ENCODE peak calls at places on chromosomes 2 and 18, in five cellular contexts. B is upper lobe of right lung, O is tibial artery, J is PC-9, Z is A549. T is an unnamed sample.
A peak's percentile ranks its signal among the peaks of the same experiment; 100 is the strongest.

GRCh38 chr2:61277756-61278155 is 115.8 kb downstream of the C2orf74 start:
- DNase-seq in J (no peak), O (no peak), B (no peak), Z (no peak), T (no peak)

GRCh38 chr2:36456227-36456788 is 100.7 kb downstream of the CRIM1 start:
- DNase-seq in O (peak; percentile 86), J (no peak), Z (no peak), B (peak; percentile 72), T (no peak)

GRCh38 chr2:57373530-57373929 is 673.1 kb upstream of the VRK2 start:
- DNase-seq in Z (peak; percentile 17), J (no peak), O (no peak), B (no peak), T (no peak)

GRCh38 chr2:1754461-1755170 is 10.3 kb upstream of the PXDN start:
- DNase-seq in O (peak; percentile 34), J (no peak), Z (no peak), B (no peak), T (no peak)

GRCh38 chr2:13605266-13605665 is 888.5 kb downstream of the TRIB2 start:
- DNase-seq in O (no peak), J (no peak), Z (no peak), B (no peak), T (no peak)

GRCh38 chr2:46979611-46980010 is 64.0 kb upstream of the MCFD2 start:
- DNase-seq in Z (no peak), O (no peak), B (no peak), J (no peak), T (no peak)

GRCh38 chr18:79121746-79122474 is 52.7 kb downstream of the ATP9B start:
- DNase-seq in J (no peak), O (no peak), B (no peak), Z (no peak), T (no peak)

GRCh38 chr2:237868631-237869356 is 9.4 kb downstream of the RAMP1 start:
- DNase-seq in O (no peak), J (no peak), B (no peak), Z (no peak), T (no peak)

GRCh38 chr2:160368988-160369935 is 124.3 kb downstream of the RBMS1 start:
- DNase-seq in J (no peak), Z (no peak), O (no peak), B (no peak), T (no peak)

GRCh38 chr2:238425979-238426567 is 654 bp upstream of the ASB1 start:
- DNase-seq in Z (peak; percentile 50), J (peak; percentile 21), B (no peak), O (no peak), T (no peak)

GRCh38 chr2:136008205-136008865 is 22.9 kb upstream of the DARS1 start:
- DNase-seq in O (peak; percentile 72), Z (no peak), B (peak; percentile 80), J (no peak), T (no peak)

GRCh38 chr18:46199515-46200147 is 95.4 kb downstream of the HAUS1 start:
- DNase-seq in Z (peak; percentile 79), O (no peak), J (peak; percentile 44), B (no peak), T (peak; percentile 91)

GRCh38 chr2:230691005-230691647 is 21.5 kb upstream of the CAB39 start:
- DNase-seq in O (no peak), J (peak; percentile 83), Z (no peak), B (no peak), T (no peak)

GRCh38 chr18:51617167-51617566 is 419.7 kb upstream of the MEX3C start:
- DNase-seq in B (no peak), J (no peak), Z (peak; percentile 77), O (no peak), T (no peak)

DNA sequence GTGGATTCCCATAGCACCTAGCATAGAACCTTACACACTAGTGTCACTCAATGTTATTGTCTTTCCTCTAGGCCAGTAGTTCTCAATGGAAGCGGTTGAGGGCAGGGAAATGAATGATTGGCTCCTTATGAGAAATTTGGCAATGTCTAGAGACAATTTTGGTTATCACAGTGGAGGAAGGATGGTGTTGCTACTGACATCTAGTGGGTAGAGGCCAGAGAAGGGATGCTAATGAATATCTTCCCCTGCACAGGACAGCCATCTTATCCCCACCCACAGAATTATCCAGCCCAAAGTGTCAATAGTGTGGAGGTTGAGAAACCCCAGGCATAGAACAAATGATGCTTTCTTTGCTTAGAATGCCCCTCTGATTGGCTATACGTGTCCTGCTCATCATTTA is 15.8 kb downstream of the C18orf63 start:
- DNase-seq in Z (peak; percentile 46), B (no peak), O (no peak), J (no peak), T (peak; percentile 46)
- TF ChIP-seq CTCF in Z (peak; percentile 46), B (peak; percentile 30), O (no peak), J (peak; percentile 60), T (peak; percentile 75)

DNA sequence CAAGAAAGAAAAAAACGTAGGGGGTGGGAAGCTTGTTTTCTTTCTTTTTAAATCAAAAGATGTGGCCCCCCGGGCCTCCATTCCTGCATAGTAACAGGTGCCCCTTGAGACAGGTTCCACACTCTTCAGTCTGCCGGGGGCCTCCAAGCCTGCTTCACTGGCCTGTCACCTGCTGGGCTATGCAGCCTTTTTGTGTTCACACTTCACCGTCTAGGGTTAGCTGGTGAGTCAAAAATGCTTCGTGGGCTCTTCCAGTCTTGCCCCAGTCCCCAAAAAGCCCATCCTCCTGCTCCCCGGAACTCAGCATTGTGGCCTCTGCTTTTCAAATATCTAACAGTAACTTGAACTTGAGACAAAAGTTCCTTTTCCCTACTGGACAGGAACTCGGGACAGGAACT is 67.9 kb downstream of the POLR1A start:
- DNase-seq in B (no peak), J (no peak), Z (no peak), O (no peak), T (no peak)
- TF ChIP-seq CTCF in B (no peak), J (no peak), Z (no peak), O (no peak), T (no peak)

DNA sequence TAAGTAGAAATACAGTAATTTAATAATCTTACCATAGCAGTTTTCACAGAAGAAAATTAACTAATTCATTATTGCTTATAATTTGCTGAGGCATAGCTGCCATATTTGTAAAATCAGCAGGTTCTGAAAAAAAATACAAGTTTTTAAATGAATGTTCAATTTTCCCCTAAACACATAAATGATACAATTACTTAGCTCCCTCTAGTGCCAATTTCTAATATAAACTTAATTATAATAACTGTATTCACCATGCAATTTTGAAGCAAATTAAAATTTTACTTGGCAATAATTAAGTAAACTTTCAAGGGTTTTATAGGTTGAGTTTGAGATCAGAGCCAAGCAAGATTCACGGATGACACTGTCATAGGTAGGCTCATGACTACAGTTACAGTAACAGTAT is 1321.6 kb upstream of the ACVR2A start:
- DNase-seq in Z (no peak), J (no peak), O (no peak), B (no peak), T (peak; percentile 10)
- TF ChIP-seq CTCF in Z (peak; percentile 49), J (peak; percentile 61), O (no peak), B (peak; percentile 25), T (peak; percentile 28)

DNA sequence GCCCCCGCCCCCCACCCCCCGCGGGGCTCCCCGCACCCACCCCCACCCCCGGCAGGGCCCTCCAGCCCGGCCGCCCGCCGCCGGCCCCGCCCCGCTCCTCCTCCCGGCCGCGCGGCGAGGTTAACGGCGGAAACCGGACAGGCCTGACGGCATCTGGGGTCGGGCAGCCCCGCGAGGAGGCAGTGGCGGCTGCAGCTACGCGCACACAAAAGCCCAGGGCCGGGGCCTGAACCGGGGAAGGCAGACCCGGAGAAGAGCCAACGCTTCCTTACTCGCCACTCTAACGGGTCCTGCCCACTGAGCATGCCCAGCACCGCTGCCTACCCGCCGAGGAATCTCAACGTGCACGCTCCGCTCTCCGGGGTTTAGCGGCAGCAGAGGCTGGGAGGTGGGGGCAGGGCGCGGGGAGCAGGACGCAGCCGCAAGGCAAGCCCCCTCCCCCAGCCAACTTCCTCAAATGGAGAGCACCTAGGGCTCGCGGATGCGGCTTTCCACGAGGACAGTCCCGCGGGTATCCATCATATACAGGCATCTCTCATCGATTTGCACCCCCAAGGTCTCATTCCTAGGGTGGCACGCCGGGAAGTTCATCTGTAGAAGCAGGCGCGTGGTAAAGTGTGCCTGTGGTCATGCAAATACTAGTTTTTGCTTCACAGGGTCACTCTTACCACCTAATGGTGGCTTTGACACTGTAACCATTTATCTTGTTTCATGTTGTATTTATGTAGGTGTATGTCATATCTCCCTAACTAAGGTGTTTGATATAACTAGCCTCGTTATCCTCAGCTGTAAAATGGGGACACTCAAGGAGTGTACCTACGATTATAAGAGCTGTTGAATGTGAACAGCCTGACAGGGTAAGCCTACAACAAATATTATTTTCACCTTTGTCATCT is at the start of gene MEMO1:
- DNase-seq in J (peak; percentile 91), Z (peak; percentile 97), O (peak; percentile 96), B (peak; percentile 98), T (peak; percentile 83)
- TF ChIP-seq CTCF in J (no peak), Z (no peak), O (no peak), B (no peak), T (no peak)

GRCh38 chr18:47286776-47287410 is 35.4 kb upstream of the SKOR2 start:
- DNase-seq in O (no peak), B (no peak), Z (no peak), J (no peak), T (no peak)

GRCh38 chr18:47284691-47285370 is 33.4 kb upstream of the SKOR2 start:
- DNase-seq in O (no peak), B (no peak), J (no peak), Z (no peak), T (no peak)

GRCh38 chr18:47285456-47285855 is 34.0 kb upstream of the SKOR2 start:
- DNase-seq in O (no peak), B (no peak), J (no peak), Z (no peak), T (no peak)

GRCh38 chr18:47280121-47280520 is 28.7 kb upstream of the SKOR2 start:
- DNase-seq in O (no peak), B (no peak), Z (no peak), J (no peak), T (no peak)

DNA sequence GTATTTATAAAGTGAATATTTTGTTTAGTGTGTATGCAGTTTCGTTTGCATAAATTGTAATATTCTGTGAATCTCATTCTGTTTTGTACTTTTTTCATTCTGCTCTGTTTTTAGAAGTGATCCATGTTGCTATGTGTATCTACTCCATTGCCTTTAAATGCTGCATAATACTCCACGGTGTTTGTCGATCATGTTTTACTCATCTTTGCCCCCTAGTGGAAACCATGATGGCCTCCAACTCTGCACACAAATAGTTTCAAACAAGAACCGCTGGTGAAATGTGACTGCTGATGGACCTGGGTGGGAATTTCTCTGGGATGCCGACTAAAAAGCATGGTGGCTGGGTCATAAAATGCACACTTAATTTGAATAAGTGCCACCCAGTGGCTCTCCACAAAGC is 32.0 kb upstream of the SKOR2 start:
- DNase-seq in J (no peak), O (no peak), B (no peak), Z (peak; percentile 38), T (no peak)
- TF ChIP-seq CTCF in J (peak; percentile 73), O (no peak), B (peak; percentile 37), Z (peak; percentile 48), T (peak; percentile 78)

GRCh38 chr18:32195881-32196815 is 6.3 kb downstream of the MEP1B start:
- DNase-seq in J (no peak), B (no peak), Z (no peak), O (no peak), T (no peak)
- TF ChIP-seq CTCF in J (no peak), B (no peak), Z (no peak), O (no peak), T (no peak)